ENCODE peak calls at places on chromosome 5, in nine cellular contexts. T, Y, D, F, R, N, K, U and M are unnamed samples.

GRCh38 chr5:93100976-93101375 is 480.0 kb downstream of the NR2F1-AS1 start:
- DNase-seq in T (no peak), Y (no peak), D (no peak), F (no peak), R (peak), N (no peak), K (no peak), U (no peak), M (no peak)

GRCh38 chr5:121088341-121088740 is 624.2 kb downstream of the PRR16 start:
- DNase-seq in T (no peak), Y (no peak), D (no peak), F (no peak), R (no peak), N (no peak), K (no peak), U (no peak), M (no peak)

GRCh38 chr5:149018909-149019443 is 43.9 kb downstream of the SH3TC2 start:
- DNase-seq in T (no peak), Y (peak), D (no peak), F (no peak), R (peak), N (no peak), K (no peak), U (no peak), M (no peak)

GRCh38 chr5:162274684-162275083 is 207.1 kb downstream of the GABRG2 start:
- DNase-seq in T (no peak), Y (no peak), D (no peak), F (no peak), R (no peak), N (no peak), K (no peak), U (no peak), M (no peak)

GRCh38 chr5:159902444-159903121 is 13.7 kb upstream of the ADRA1B start:
- DNase-seq in T (no peak), Y (no peak), D (no peak), F (no peak), R (peak), N (no peak), K (no peak), U (no peak), M (no peak)

GRCh38 chr5:57441557-57441956 is 41.1 kb downstream of the ACTBL2 start:
- DNase-seq in T (no peak), Y (peak), D (peak), F (no peak), R (peak), N (no peak), K (no peak), U (no peak), M (peak)

GRCh38 chr5:55742778-55743177 is 4.9 kb downstream of the DDX4 start:
- DNase-seq in T (no peak), Y (no peak), D (no peak), F (no peak), R (no peak), N (no peak), K (no peak), U (no peak), M (no peak)

GRCh38 chr5:150640311-150641005 is at the start of gene SYNPO:
- DNase-seq in T (no peak), Y (peak), D (peak), F (no peak), R (peak), N (no peak), K (no peak), U (no peak), M (peak)

GRCh38 chr5:73825219-73825618 is 199.2 kb downstream of the ARHGEF28 start:
- DNase-seq in T (no peak), Y (no peak), D (no peak), F (no peak), R (no peak), N (no peak), K (no peak), U (no peak), M (no peak)

GRCh38 chr5:137498301-137498735 is 808 bp downstream of the SPOCK1 start:
- DNase-seq in T (peak), Y (no peak), D (peak), F (no peak), R (peak), N (peak), K (no peak), U (no peak), M (peak)

GRCh38 chr5:140868721-140869554 is at the start of gene PCDHA11:
- DNase-seq in T (peak), Y (no peak), D (no peak), F (no peak), R (peak), N (peak), K (no peak), U (no peak), M (no peak)

GRCh38 chr5:108634251-108634950 is 113.3 kb upstream of the FER start:
- DNase-seq in T (no peak), Y (no peak), D (no peak), F (no peak), R (no peak), N (no peak), K (no peak), U (no peak), M (peak)

GRCh38 chr5:989961-990530 is 18.6 kb upstream of the NKD2 start:
- DNase-seq in T (no peak), Y (no peak), D (no peak), F (no peak), R (no peak), N (no peak), K (no peak), U (no peak), M (no peak)

GRCh38 chr5:141960449-141961323 is 2.7 kb upstream of the PCDH12 start:
- DNase-seq in T (peak), Y (peak), D (peak), F (peak), R (peak), N (peak), K (peak), U (peak), M (peak)

GRCh38 chr5:38466444-38467189 is 89.8 kb downstream of the LIFR start:
- DNase-seq in T (no peak), Y (no peak), D (no peak), F (no peak), R (no peak), N (no peak), K (no peak), U (no peak), M (peak)

GRCh38 chr5:4700082-4700481 is 440.0 kb upstream of the ADAMTS16 start:
- DNase-seq in T (peak), Y (no peak), D (peak), F (no peak), R (peak), N (peak), K (peak), U (no peak), M (no peak)

GRCh38 chr5:152142845-152143469 is 218.3 kb upstream of the GLRA1 start:
- DNase-seq in T (peak), Y (peak), D (peak), F (peak), R (peak), N (peak), K (peak), U (peak), M (peak)

GRCh38 chr5:35089688-35090314 is 42.1 kb upstream of the AGXT2 start:
- DNase-seq in T (peak), Y (peak), D (peak), F (peak), R (peak), N (peak), K (peak), U (no peak), M (peak)

GRCh38 chr5:158700231-158700996 is 399.3 kb downstream of the EBF1 start:
- DNase-seq in T (no peak), Y (no peak), D (no peak), F (no peak), R (peak), N (no peak), K (no peak), U (no peak), M (no peak)

GRCh38 chr5:96067902-96068614 is 106.4 kb upstream of the ELL2 start:
- DNase-seq in T (no peak), Y (peak), D (peak), F (no peak), R (peak), N (no peak), K (peak), U (no peak), M (peak)

GRCh38 chr5:137632716-137633115 is 103.2 kb downstream of the KLHL3 start:
- DNase-seq in T (no peak), Y (no peak), D (no peak), F (no peak), R (no peak), N (no peak), K (no peak), U (no peak), M (no peak)

GRCh38 chr5:79020861-79021561 is 35.9 kb upstream of the ARSB start:
- DNase-seq in T (peak), Y (peak), D (peak), F (no peak), R (peak), N (peak), K (peak), U (peak), M (peak)

GRCh38 chr5:55920784-55921183 is 69.6 kb downstream of the IL31RA start:
- DNase-seq in T (no peak), Y (no peak), D (peak), F (no peak), R (no peak), N (no peak), K (peak), U (no peak), M (no peak)

GRCh38 chr5:149828161-149829011 is 98.3 kb downstream of the PPARGC1B start:
- DNase-seq in T (peak), Y (peak), D (peak), F (peak), R (peak), N (peak), K (peak), U (peak), M (peak)

GRCh38 chr5:159990506-159990905 is 18.4 kb upstream of the TTC1 start:
- DNase-seq in T (no peak), Y (no peak), D (no peak), F (no peak), R (peak), N (no peak), K (no peak), U (no peak), M (no peak)

GRCh38 chr5:19235101-19235584 is 752.9 kb downstream of the CDH18 start:
- DNase-seq in T (no peak), Y (no peak), D (no peak), F (no peak), R (peak), N (no peak), K (no peak), U (no peak), M (no peak)

GRCh38 chr5:79237735-79238560 is 2.0 kb downstream of the JMY start:
- DNase-seq in T (no peak), Y (no peak), D (no peak), F (no peak), R (no peak), N (peak), K (no peak), U (no peak), M (no peak)

GRCh38 chr5:91591076-91591475 is 208.0 kb upstream of the ARRDC3 start:
- DNase-seq in T (no peak), Y (no peak), D (no peak), F (no peak), R (peak), N (no peak), K (no peak), U (no peak), M (no peak)

GRCh38 chr5:115379622-115380344 is 83.3 kb upstream of the CCDC112 start:
- DNase-seq in T (no peak), Y (no peak), D (no peak), F (no peak), R (peak), N (peak), K (peak), U (no peak), M (no peak)

GRCh38 chr5:170634236-170634990 is 130.6 kb downstream of the KCNIP1 start:
- DNase-seq in T (no peak), Y (no peak), D (no peak), F (no peak), R (no peak), N (no peak), K (no peak), U (no peak), M (no peak)

GRCh38 chr5:88159591-88159990 is 109.1 kb downstream of the TMEM161B start:
- DNase-seq in T (no peak), Y (no peak), D (no peak), F (no peak), R (no peak), N (no peak), K (no peak), U (no peak), M (no peak)

GRCh38 chr5:61100425-61100824 is 61.8 kb downstream of the SMIM15 start:
- DNase-seq in T (no peak), Y (no peak), D (no peak), F (no peak), R (no peak), N (no peak), K (no peak), U (no peak), M (no peak)

GRCh38 chr5:96197359-96197758 is 235.7 kb downstream of the PCSK1 start:
- DNase-seq in T (no peak), Y (no peak), D (no peak), F (no peak), R (no peak), N (no peak), K (no peak), U (no peak), M (no peak)

GRCh38 chr5:14217587-14217986 is 74.4 kb downstream of the TRIO start:
- DNase-seq in T (no peak), Y (no peak), D (no peak), F (no peak), R (no peak), N (no peak), K (no peak), U (no peak), M (no peak)

GRCh38 chr5:75054110-75054930 is 2.0 kb upstream of the GCNT4 start:
- DNase-seq in T (no peak), Y (peak), D (peak), F (no peak), R (peak), N (no peak), K (peak), U (no peak), M (peak)

GRCh38 chr5:150258126-150258525 is 31.4 kb downstream of the CAMK2A start:
- DNase-seq in T (no peak), Y (no peak), D (no peak), F (no peak), R (peak), N (no peak), K (peak), U (no peak), M (peak)